ENCODE peak calls at places on chromosomes 2 and 18, in six cellular contexts. G is fibroblast of lung, I is lower lobe of right lung, B is pancreas, L is CD14-positive monocyte, F is brain microvascular endothelial cell. T is an unnamed sample.
A peak's percentile ranks its signal among the peaks of the same experiment; 100 is the strongest.

GRCh38 chr2:181123798-181124217 is 143.4 kb downstream of the UBE2E3 start:
- DNase-seq in B (no peak), L (no peak), I (no peak), G (peak; percentile 50), F (peak; percentile 88), T (no peak)

GRCh38 chr2:9490789-9491188 is 16.4 kb downstream of the IAH1 start:
- DNase-seq in G (no peak), I (no peak), L (no peak), B (no peak), F (no peak), T (no peak)

GRCh38 chr2:158359846-158360245 is 96.7 kb downstream of the CCDC148 start:
- DNase-seq in I (no peak), L (no peak), F (peak; percentile 63), B (no peak), G (peak; percentile 66), T (no peak)

GRCh38 chr2:78423631-78424030 is 601.9 kb upstream of the REG3G start:
- DNase-seq in F (no peak), B (no peak), G (no peak), I (no peak), L (no peak), T (no peak)

GRCh38 chr2:8543412-8544167 is 138.3 kb upstream of the ID2 start:
- DNase-seq in F (peak; percentile 77), G (peak; percentile 92), I (peak; percentile 79), B (no peak), L (peak; percentile 95), T (peak; percentile 3)

GRCh38 chr2:68365087-68365486 is at the start of gene PLEK:
- DNase-seq in I (peak; percentile 84), F (no peak), B (no peak), L (peak; percentile 92), G (no peak), T (no peak)

GRCh38 chr2:55763721-55764120 is 70.1 kb upstream of the PNPT1 start:
- DNase-seq in G (no peak), B (no peak), I (no peak), F (no peak), L (no peak), T (no peak)

GRCh38 chr18:63676526-63676925 is 14.8 kb upstream of the SERPINB3 start:
- DNase-seq in G (no peak), I (no peak), B (no peak), L (no peak), F (no peak), T (no peak)

GRCh38 chr2:238163494-238164198 is 4.9 kb downstream of the ERFE start:
- DNase-seq in B (peak; percentile 68), I (no peak), L (no peak), F (no peak), G (peak; percentile 9), T (peak; percentile 41)

GRCh38 chr18:51610481-51610880 is 413.0 kb upstream of the MEX3C start:
- DNase-seq in L (no peak), F (no peak), G (no peak), B (no peak), I (no peak), T (no peak)

GRCh38 chr2:158458617-158458920 is 1.8 kb downstream of the PKP4 start:
- DNase-seq in L (no peak), F (no peak), I (no peak), B (no peak), G (peak; percentile 29), T (no peak)

GRCh38 chr2:32425719-32426141 is 68.9 kb downstream of the BIRC6 start:
- DNase-seq in B (no peak), F (peak; percentile 28), L (no peak), I (no peak), G (peak; percentile 73), T (no peak)

GRCh38 chr18:55861266-55861665 is 273.3 kb upstream of the TCF4 start:
- DNase-seq in F (peak; percentile 49), G (peak; percentile 65), I (no peak), B (no peak), L (no peak), T (no peak)

GRCh38 chr2:28333606-28334526 is 58.8 kb upstream of the FOSL2 start:
- DNase-seq in B (no peak), I (no peak), G (no peak), F (no peak), L (no peak), T (no peak)

GRCh38 chr2:230759481-230760191 is 47.0 kb downstream of the CAB39 start:
- DNase-seq in B (no peak), F (no peak), I (no peak), L (no peak), G (no peak), T (no peak)

GRCh38 chr2:45813003-45813601 is 161.6 kb downstream of the PRKCE start:
- DNase-seq in G (peak; percentile 81), L (no peak), F (no peak), I (no peak), B (no peak), T (no peak)

GRCh38 chr18:23105581-23106219 is 29.6 kb upstream of the CABLES1 start:
- DNase-seq in B (no peak), L (no peak), G (no peak), F (no peak), I (no peak), T (no peak)

GRCh38 chr2:119223521-119224390 is at the start of gene STEAP3:
- DNase-seq in G (peak; percentile 68), L (no peak), F (peak; percentile 14), I (peak; percentile 82), B (peak; percentile 95), T (no peak)

GRCh38 chr18:49647496-49648168 is 85.8 kb downstream of the LIPG start:
- DNase-seq in I (no peak), F (peak; percentile 63), G (peak; percentile 86), B (no peak), L (no peak), T (no peak)

GRCh38 chr2:199440118-199440517 is 17.6 kb downstream of the SATB2 start:
- DNase-seq in G (no peak), L (no peak), B (no peak), F (no peak), I (no peak), T (no peak)

GRCh38 chr2:48600917-48601316 is 16.7 kb upstream of the GTF2A1L start:
- DNase-seq in F (peak; percentile 55), I (no peak), L (no peak), B (no peak), G (peak; percentile 89), T (no peak)

GRCh38 chr2:48600204-48600813 is 17.3 kb upstream of the GTF2A1L start:
- DNase-seq in F (peak; percentile 43), I (no peak), L (no peak), B (no peak), G (peak; percentile 27), T (no peak)

GRCh38 chr2:48605482-48606175 is 12.0 kb upstream of the GTF2A1L start:
- DNase-seq in L (no peak), F (no peak), I (no peak), G (no peak), B (no peak), T (no peak)

DNA sequence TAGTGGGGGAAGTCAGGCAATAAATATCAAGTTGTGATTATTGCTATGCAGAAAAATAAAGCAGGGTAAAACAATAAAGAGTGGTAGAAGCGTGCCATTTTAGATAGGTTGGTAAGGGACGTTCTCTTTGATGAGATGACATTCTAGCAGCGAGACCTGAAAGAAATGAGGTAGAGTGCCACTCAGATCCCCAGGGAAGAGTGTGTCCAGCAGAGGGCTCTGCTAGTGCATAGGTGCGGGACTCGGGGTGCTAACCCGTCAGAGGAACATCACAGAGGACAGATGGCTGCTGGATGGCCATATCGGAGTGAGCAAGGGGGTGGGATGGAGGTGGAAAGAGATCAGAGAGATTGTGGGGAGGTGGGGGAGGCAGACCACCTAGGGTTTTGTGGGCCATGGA is 16.3 kb upstream of the GTF2A1L start:
- DNase-seq in L (no peak), G (peak; percentile 35), F (peak; percentile 12), B (no peak), I (no peak), T (no peak)
- TF ChIP-seq CTCF in L (no peak), G (peak; percentile 27), F (peak; percentile 80), B (no peak), I (peak; percentile 31), T (no peak)

DNA sequence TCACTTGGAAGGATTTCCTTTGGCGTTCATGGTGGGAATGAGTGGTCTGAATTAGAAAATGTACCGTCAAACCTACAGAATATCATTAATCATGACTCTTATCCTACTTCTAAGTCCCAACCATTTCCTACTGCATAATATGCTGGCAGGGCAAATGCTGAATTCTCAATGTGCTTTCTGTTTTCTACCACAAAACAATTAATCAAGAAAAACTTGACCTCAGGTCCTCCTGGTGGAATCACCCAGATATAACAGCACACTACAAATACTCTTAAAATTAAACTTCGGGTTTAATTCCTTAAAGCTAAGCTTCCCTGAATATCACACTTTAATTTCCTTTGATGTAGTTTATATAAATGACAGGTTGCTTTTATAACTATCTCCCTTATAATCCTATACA is 301.6 kb downstream of the AFF3 start:
- DNase-seq in F (no peak), B (no peak), L (no peak), I (no peak), G (peak; percentile 54), T (no peak)
- TF ChIP-seq CTCF in F (no peak), B (no peak), L (no peak), I (no peak), G (no peak), T (no peak)

DNA sequence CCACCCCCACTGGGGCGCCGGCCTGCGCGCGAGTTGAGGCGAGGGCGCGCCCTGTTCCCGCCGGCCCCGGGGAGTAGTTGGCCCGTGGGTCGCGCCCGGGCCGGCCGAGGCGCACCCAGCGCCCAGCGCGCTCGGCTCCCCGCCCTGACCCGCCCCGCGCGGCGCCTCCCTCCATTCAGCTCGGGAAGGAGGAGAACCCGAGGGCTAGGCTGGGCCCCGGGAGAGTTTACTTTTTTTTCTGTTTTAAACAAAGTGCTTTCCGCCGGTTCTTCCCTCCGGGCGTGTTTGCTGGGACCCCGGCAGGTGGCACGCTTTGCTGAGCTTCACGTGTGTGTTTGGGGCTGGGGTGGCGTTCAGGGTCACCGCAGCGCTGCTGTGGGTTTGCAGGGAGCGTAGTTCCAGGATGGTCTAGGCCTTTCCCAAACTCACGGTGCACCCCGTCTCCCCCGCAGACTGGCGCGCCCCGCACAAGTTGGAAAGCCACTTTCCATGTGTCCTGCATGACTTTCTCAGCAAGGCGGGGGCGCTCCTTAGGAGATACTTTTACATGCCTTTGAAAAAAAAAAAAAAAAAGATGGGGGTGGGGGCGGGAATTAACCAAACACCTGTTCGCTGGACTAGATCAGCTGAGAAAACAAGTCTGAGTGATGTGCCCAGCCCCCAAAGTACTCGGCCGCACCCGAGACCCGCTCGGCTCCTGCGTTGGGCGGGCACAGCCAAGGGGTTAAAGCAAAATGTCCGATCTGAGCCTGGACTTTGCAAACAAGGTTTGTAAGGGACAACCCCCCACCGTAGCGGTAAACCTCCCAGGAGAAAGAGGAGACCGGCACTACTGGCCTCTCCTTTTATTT is 829 bp downstream of the ITGA6 start:
- DNase-seq in I (peak; percentile 65), L (no peak), G (peak; percentile 18), F (no peak), B (peak; percentile 83), T (peak; percentile 29)
- TF ChIP-seq CTCF in I (no peak), L (no peak), G (no peak), F (peak; percentile 28), B (no peak), T (no peak)

DNA sequence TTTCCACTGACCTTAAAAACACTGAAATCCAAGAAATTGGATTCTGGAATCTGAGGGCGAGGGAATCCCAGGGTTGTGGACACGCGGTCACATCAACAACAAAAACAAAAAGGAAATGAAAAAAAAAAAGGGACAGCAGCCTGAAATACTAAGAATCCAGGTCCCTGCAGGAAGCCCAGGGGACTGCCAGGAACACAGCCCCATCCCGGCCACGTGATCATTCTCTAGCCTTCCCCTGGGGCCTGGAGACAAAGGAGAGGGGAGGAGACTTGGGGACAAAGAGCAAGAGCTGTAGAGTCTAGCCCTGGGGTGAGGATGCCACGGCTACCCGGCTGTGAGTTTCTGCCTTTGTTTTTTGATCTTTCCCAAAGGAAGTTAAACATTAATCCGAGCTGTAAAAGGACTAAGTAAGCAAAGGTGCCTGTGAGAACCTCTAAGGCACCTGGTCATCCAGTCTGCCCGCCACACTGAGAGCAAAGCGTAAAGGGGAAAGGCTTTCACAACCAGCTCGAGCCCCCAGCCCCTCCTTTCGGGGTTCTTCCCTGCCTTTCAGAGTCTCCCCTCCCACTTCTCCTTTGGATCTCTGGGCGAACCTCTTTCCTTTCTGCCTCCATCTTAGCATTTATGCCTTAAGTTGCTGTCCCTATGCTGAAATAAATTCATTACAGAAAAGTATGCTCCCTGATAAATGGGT is 57.9 kb upstream of the MSH2 start:
- DNase-seq in I (peak; percentile 86), F (peak; percentile 65), B (peak; percentile 86), L (no peak), G (peak; percentile 88), T (peak; percentile 69)
- TF ChIP-seq CTCF in I (peak; percentile 31), F (peak; percentile 36), B (peak; percentile 16), L (no peak), G (no peak), T (peak; percentile 20)

T was measured in mesothelial cell of epicardium.